ENCODE peak calls at places on chromosomes 6 and 20, in seven cellular contexts. M, H, W, X, J, V and Y are unnamed samples.

GRCh38 chr20:47330933-47331708 is 25.4 kb downstream of the ZMYND8 start:
- DNase-seq in M (no peak), H (no peak), W (no peak), X (no peak), J (peak; percentile 82), V (peak; percentile 72), Y (no peak)

GRCh38 chr20:23595941-23596340 is 9.8 kb downstream of the CST9 start:
- DNase-seq in M (no peak), H (no peak), W (no peak), X (no peak), J (no peak), V (no peak), Y (no peak)

GRCh38 chr6:152271681-152272464 is 365.3 kb downstream of the SYNE1 start:
- DNase-seq in M (no peak), H (no peak), W (peak; percentile 54), X (no peak), J (no peak), V (no peak), Y (no peak)

GRCh38 chr20:41738584-41739193 is 120.5 kb upstream of the CHD6 start:
- DNase-seq in M (no peak), H (peak; percentile 74), W (peak; percentile 44), X (peak; percentile 91), J (peak; percentile 29), V (peak; percentile 57), Y (peak; percentile 58)

GRCh38 chr20:62336775-62337557 is 30.1 kb downstream of the LAMA5 start:
- DNase-seq in M (no peak), H (no peak), W (peak; percentile 17), X (no peak), J (no peak), V (no peak), Y (no peak)

GRCh38 chr20:44187054-44187762 is at the start of gene JPH2:
- DNase-seq in M (peak; percentile 92), H (peak; percentile 77), W (peak; percentile 43), X (peak; percentile 94), J (peak; percentile 58), V (no peak), Y (peak; percentile 39)

GRCh38 chr6:39800388-39801032 is 8.3 kb downstream of the DAAM2 start:
- DNase-seq in M (no peak), H (no peak), W (no peak), X (peak; percentile 85), J (no peak), V (no peak), Y (no peak)

GRCh38 chr6:142271476-142271875 is 30.3 kb upstream of the ADGRG6 start:
- DNase-seq in M (no peak), H (no peak), W (no peak), X (no peak), J (no peak), V (no peak), Y (no peak)

GRCh38 chr20:50541606-50542041 is 31.4 kb downstream of the PTPN1 start:
- DNase-seq in M (no peak), H (no peak), W (no peak), X (no peak), J (no peak), V (no peak), Y (no peak)

GRCh38 chr20:44646641-44647274 is 4.7 kb downstream of the ADA start:
- DNase-seq in M (no peak), H (no peak), W (no peak), X (no peak), J (no peak), V (peak; percentile 5), Y (no peak)

GRCh38 chr6:53437557-53438202 is 88.9 kb upstream of the ELOVL5 start:
- DNase-seq in M (no peak), H (no peak), W (no peak), X (no peak), J (peak; percentile 37), V (peak; percentile 37), Y (no peak)

GRCh38 chr6:34359438-34360158 is 32.9 kb downstream of the NUDT3 start:
- DNase-seq in M (no peak), H (no peak), W (no peak), X (no peak), J (no peak), V (no peak), Y (no peak)

GRCh38 chr6:111566873-111567517 is 38.7 kb downstream of the TRAF3IP2 start:
- DNase-seq in M (no peak), H (no peak), W (no peak), X (no peak), J (no peak), V (no peak), Y (no peak)

DNA sequence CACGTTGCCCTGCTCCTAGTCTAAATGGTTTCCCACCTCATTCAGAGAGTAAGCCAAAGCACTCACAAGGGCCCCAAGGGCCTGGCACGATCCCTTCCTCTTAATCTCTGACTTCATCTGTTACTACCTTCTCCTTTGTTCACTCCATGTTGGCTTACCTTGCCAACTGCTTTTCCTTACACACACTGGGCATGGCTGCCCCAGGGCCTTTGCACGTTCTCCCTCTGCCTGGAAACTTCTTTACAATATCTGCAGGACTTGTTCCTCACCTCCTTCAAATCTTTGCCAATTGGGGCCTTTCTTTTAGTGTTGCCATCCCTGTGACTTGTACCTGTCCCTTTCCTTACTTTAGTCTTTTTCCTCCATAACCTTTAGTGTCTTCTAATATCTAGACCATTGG is 73.9 kb downstream of the PLCB4 start:
- DNase-seq in M (no peak), H (no peak), W (no peak), X (no peak), J (no peak), V (no peak), Y (no peak)
- TF ChIP-seq CTCF in M (no peak), H (no peak), W (no peak), X (no peak), J (no peak), V (no peak), Y (no peak)

GRCh38 chr6:148336901-148337300 is 5.7 kb upstream of the SASH1 start:
- DNase-seq in M (no peak), H (no peak), W (no peak), X (no peak), J (no peak), V (no peak), Y (no peak)
- TF ChIP-seq EP300 in M (no peak), H (no peak), W (no peak), X (no peak), J (no peak), V (no peak), Y (no peak)

GRCh38 chr6:105398859-105399258 is 4.0 kb downstream of the PREP start:
- DNase-seq in M (no peak), H (no peak), W (no peak), X (no peak), J (no peak), V (no peak), Y (no peak)

GRCh38 chr6:105401247-105402089 is 1.4 kb downstream of the PREP start:
- DNase-seq in M (no peak), H (no peak), W (no peak), X (no peak), J (no peak), V (no peak), Y (no peak)

GRCh38 chr6:105400501-105400900 is 2.4 kb downstream of the PREP start:
- DNase-seq in M (no peak), H (no peak), W (no peak), X (no peak), J (no peak), V (no peak), Y (no peak)

GRCh38 chr6:105402981-105403935 is at the start of gene PREP:
- DNase-seq in M (peak; percentile 90), H (peak; percentile 85), W (peak; percentile 84), X (no peak), J (peak; percentile 82), V (peak; percentile 84), Y (peak; percentile 91)

DNA sequence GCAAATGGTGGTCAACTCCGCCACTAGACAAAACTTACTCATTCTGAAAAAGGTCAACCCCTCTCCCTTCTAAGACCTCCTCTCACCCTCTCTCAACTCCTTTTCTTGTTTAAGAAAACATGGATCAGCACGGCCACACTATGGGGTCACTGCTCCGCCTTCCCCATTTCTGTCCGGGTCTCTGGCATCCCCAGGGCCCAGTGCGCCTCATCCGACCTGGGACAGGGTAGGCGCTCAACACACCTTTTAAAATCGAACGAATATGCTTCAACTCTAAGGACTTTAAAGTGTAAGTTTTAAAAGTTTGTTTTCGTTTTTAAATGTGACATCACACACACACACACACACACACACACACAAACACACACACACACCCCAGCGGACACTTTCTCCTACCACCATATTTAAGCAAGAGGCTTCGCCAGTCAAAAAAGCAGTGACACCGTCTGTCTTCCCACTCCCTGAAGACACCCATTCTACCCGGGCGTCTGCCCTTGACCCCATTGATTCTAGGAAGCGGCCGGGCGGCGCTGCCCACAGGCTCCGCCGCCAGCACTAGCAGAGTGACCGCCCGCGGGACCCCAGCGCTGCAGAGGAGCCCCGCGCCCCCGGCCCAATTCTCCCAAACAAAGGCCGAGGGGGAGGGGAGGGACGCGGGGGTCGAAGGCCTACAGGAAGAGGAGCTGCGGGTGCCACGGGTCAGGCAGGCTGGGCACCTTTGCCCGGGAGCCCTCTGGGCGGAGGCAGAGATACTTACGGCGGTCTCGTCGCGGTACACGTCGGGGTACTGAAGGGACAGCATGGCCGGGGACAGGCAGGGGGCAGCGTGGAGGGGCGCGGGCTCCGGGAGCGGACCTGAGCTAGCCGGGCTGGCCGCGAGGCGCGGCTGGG is 547 bp downstream of the PREP start:
- DNase-seq in M (peak; percentile 65), H (peak; percentile 78), W (no peak), X (peak; percentile 39), J (peak; percentile 36), V (no peak), Y (peak; percentile 36)
- TF ChIP-seq CTCF in M (no peak), H (no peak), W (no peak), X (no peak), J (no peak), V (no peak), Y (no peak)

DNA sequence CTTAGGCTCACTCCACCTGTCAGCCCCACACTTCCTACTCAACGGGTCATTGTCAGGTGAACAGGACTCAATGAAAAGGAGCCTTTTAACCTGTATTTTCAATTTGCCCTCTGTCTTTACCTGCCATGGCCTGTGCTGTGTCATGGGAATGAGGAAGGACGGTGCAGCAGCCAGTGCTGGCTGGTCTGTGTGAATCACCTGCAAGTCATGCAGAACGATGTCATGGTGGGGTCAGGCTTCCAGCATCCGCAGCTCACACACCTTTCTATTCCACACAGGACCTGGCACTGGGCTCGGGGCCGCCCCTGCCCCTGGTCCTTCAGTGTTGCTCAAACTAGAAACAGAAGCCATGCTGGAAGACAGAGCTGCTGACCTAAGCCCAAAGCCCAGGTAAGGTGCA is 188.7 kb upstream of the GMDS start:
- DNase-seq in M (no peak), H (no peak), W (no peak), X (peak; percentile 86), J (no peak), V (no peak), Y (no peak)
- TF ChIP-seq EP300 in M (no peak), H (no peak), W (no peak), X (no peak), J (no peak), V (no peak), Y (no peak)

GRCh38 chr6:80235647-80236046 is 129.2 kb downstream of the BCKDHB start:
- DNase-seq in M (no peak), H (no peak), W (no peak), X (no peak), J (no peak), V (no peak), Y (no peak)
- TF ChIP-seq CTCF in M (no peak), H (no peak), W (no peak), X (no peak), J (no peak), V (no peak), Y (no peak)

GRCh38 chr6:13327691-13328075 is 654 bp downstream of the TBC1D7 start:
- DNase-seq in M (no peak), H (no peak), W (no peak), X (peak; percentile 89), J (no peak), V (peak; percentile 31), Y (no peak)
- TF ChIP-seq EP300 in M (no peak), H (no peak), W (no peak), X (no peak), J (no peak), V (no peak), Y (no peak)

GRCh38 chr6:170107606-170108222 is 183.2 kb downstream of the DLL1 start:
- DNase-seq in M (peak; percentile 28), H (peak; percentile 24), W (no peak), X (no peak), J (no peak), V (no peak), Y (peak; percentile 15)
- TF ChIP-seq CTCF in M (no peak), H (no peak), W (no peak), X (no peak), J (no peak), V (no peak), Y (no peak)